ENCODE peak calls at places on chromosomes 16 and 17, in five cellular contexts. P is dorsolateral prefrontal cortex, H is transverse colon, N is astrocyte, T is HL-60. X is an unnamed sample.

GRCh38 chr17:61803216-61803615 is 60.1 kb downstream of the BRIP1 start:
- DNase-seq in T (no peak), N (no peak), P (no peak), H (no peak), X (no peak)

GRCh38 chr16:83002351-83003334 is 375.9 kb downstream of the CDH13 start:
- DNase-seq in P (no peak), T (no peak), N (peak), H (no peak), X (no peak)

GRCh38 chr16:89565506-89566372 is 5.3 kb downstream of the RPL13 start:
- DNase-seq in T (peak), N (peak), P (no peak), H (peak), X (no peak)

GRCh38 chr17:10036511-10037061 is 131.5 kb upstream of the RCVRN start:
- DNase-seq in T (peak), N (no peak), P (peak), H (no peak), X (no peak)

GRCh38 chr17:82242977-82243647 is 14.3 kb downstream of the SLC16A3 start:
- DNase-seq in P (peak), T (peak), N (peak), H (peak), X (no peak)

GRCh38 chr16:78493573-78493972 is 394.1 kb downstream of the WWOX start:
- DNase-seq in T (no peak), H (no peak), P (no peak), N (no peak), X (no peak)

GRCh38 chr16:71675380-71675779 is 49.1 kb downstream of the PHLPP2 start:
- DNase-seq in N (no peak), T (no peak), P (no peak), H (no peak), X (no peak)

GRCh38 chr16:15460601-15461000 is 26.2 kb downstream of the BMERB1 start:
- DNase-seq in H (no peak), P (no peak), N (no peak), T (no peak), X (no peak)

GRCh38 chr17:48293319-48294192 is 136.5 kb downstream of the SKAP1 start:
- DNase-seq in P (no peak), N (no peak), H (no peak), T (no peak), X (no peak)

GRCh38 chr17:74592087-74592990 is at the start of gene CD300LD:
- DNase-seq in T (peak), P (no peak), N (no peak), H (no peak), X (no peak)

GRCh38 chr16:29114476-29115012 is 129.7 kb downstream of the LAT start:
- DNase-seq in T (no peak), H (no peak), N (no peak), P (no peak), X (no peak)

GRCh38 chr17:2906907-2907306 is 110.7 kb downstream of the RAP1GAP2 start:
- DNase-seq in H (no peak), N (no peak), T (no peak), P (no peak), X (no peak)

GRCh38 chr17:18866866-18867813 is 9.2 kb downstream of the PRPSAP2 start:
- DNase-seq in T (no peak), H (no peak), N (no peak), P (no peak), X (no peak)

GRCh38 chr17:57665128-57665527 is 80.0 kb downstream of the CCDC182 start:
- DNase-seq in H (no peak), N (no peak), T (no peak), P (peak), X (no peak)

GRCh38 chr17:50618300-50618699 is 16.4 kb upstream of the ABCC3 start:
- DNase-seq in H (no peak), N (no peak), T (no peak), P (no peak), X (no peak)

GRCh38 chr16:55559233-55559632 is 7.3 kb upstream of the CAPNS2 start:
- DNase-seq in H (no peak), T (no peak), P (no peak), N (peak), X (no peak)

GRCh38 chr16:81620796-81621195 is 158.3 kb upstream of the PLCG2 start:
- DNase-seq in T (no peak), N (no peak), H (no peak), P (no peak), X (no peak)

GRCh38 chr17:29384901-29385300 is 5.3 kb upstream of the TAOK1 start:
- DNase-seq in P (no peak), T (no peak), H (no peak), N (no peak), X (no peak)
- TF ChIP-seq CTCF in P (no peak), T (no peak), H (no peak), N (no peak), X (no peak)

GRCh38 chr16:73036074-73036826 is 11.7 kb downstream of the ZFHX3 start:
- DNase-seq in N (peak), H (no peak), P (no peak), T (no peak), X (no peak)
- TF ChIP-seq CTCF in N (no peak), H (no peak), P (no peak), T (no peak), X (no peak)

DNA sequence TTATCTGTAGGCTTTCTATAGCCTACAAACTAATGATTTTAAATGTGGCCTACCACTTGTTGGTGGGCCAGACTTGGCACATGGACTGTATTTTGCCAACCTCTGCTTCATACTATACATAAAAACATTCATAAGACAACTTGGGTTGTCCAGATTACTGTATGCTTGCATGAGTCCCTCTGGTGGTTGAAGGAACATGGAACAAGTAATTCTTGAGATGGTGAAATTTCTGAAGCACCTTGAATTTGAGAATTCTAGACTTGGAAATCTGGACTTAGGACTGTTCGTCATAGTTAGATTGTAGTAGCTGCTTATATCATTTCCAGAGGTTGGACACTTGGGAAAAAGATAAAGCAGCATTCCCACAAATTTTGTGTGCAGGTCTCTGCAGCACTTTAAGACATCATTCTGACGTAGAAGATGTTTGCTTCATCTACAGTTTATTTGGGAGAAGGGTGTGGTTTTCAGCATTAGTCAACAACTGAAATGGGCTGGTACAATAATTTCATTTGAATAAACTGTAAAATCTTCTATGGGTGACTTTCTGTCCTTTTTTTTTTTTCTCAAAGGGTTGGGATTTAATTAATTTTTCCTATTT is 31.2 kb downstream of the NFATC3 start:
- DNase-seq in H (no peak), P (no peak), T (peak), N (peak), X (no peak)
- TF ChIP-seq CTCF in H (peak), P (peak), T (peak), N (peak), X (peak)

GRCh38 chr16:9226924-9227323 is 135.5 kb downstream of the HAPSTR1 start:
- DNase-seq in N (no peak), H (no peak), T (no peak), P (no peak), X (no peak)

GRCh38 chr16:9219811-9220210 is 128.4 kb downstream of the HAPSTR1 start:
- DNase-seq in H (no peak), T (no peak), N (no peak), P (no peak), X (no peak)

DNA sequence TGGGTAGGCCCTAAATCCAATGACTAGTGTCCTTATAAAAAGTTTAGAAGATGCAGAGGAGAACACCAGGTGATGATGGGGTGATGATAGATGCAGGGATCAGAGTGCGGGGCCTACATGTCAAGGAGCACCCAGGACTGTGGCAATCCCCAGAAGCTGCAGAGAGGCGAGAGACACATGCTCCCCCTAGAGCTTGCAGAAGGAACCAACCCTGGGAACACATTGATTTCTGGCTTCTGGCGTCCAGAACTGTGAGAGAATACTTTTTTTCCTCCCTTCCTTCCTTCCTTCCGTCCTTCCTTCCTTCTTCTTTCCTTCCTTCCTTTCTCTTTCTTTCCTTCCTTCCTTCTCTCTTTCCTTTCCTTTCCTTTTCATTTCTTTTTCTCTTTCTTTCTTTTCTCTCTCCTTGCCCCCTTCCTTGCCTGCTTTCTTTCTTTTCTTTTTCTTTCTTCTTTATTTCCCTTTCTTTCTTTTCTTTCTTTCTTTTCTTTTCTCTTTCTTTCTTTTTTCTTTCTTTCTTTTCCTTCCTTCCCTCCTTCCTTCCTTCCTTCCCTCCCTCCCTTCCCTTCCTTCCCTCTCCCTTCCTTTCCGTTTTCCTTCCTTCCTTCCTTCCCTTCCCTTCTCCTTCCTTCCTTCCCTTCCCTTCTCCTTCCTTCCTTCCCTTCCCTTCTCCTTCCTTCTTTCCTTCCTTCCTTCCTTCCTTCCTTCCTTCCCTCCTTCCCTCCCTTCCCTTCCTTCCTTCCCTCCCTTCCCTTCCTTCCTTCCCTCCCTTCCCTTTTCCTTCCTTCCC is 134.3 kb downstream of the HAPSTR1 start:
- DNase-seq in N (no peak), H (no peak), T (peak), P (peak), X (no peak)
- TF ChIP-seq CTCF in N (no peak), H (peak), T (peak), P (peak), X (peak)

DNA sequence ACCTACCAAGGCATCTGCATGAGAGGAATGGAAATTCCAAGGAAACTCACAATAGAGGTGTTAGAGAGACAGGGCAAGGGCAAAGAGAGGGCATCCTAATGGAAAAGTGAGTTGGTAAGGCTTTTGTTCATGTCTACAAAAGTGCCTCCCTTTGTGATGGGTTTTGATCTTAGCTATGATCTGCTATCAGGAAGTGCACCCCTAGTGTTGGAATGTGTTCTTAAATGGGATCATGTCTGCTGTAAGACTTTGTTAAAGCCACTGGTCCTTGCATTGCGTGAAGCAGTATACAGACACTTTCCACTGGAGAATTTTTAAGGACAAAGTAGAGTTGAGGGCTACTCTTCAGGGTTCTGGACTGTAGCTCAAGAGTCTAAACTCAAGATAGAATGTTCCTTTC is 92.0 kb downstream of the MAP2K6 start:
- DNase-seq in N (no peak), H (no peak), T (no peak), P (no peak), X (no peak)
- TF ChIP-seq CTCF in N (peak), H (peak), T (peak), P (no peak), X (peak)